ENCODE peak calls at places on chromosomes 3 and 15, in nine cellular contexts. D is Peyer's patch, E is heart left ventricle, O is A549, B is uterus, H is H1, Q is gastrocnemius medialis, C is breast epithelium, S is esophagus muscularis mucosa. A is an unnamed sample.

GRCh38 chr15:83904107-83904720 is 250.3 kb downstream of the ADAMTSL3 start:
- DNase-seq in D (no peak), E (no peak), O (no peak), B (peak; percentile 68), H (no peak), Q (no peak), C (no peak), S (no peak), A (peak; percentile 25)

GRCh38 chr3:123586131-123586530 is 1.3 kb upstream of the HACD2 start:
- DNase-seq in D (peak; percentile 28), E (no peak), O (peak; percentile 80), B (no peak), H (peak; percentile 62), Q (no peak), C (no peak), S (peak; percentile 90), A (peak; percentile 58)

GRCh38 chr15:35005933-35006332 is 17.8 kb upstream of the ZNF770 start:
- DNase-seq in D (no peak), E (no peak), O (no peak), B (no peak), H (no peak), Q (no peak), C (no peak), S (peak; percentile 60), A (no peak)

GRCh38 chr15:62344806-62345539 is 179.9 kb upstream of the C2CD4B start:
- DNase-seq in D (peak; percentile 32), E (peak; percentile 36), O (peak; percentile 91), B (peak; percentile 39), H (peak; percentile 75), Q (no peak), C (no peak), S (no peak), A (peak; percentile 65)

GRCh38 chr3:78277220-78277619 is 1237.3 kb downstream of the ROBO2 start:
- DNase-seq in D (no peak), E (no peak), O (no peak), B (no peak), H (no peak), Q (no peak), C (no peak), S (no peak), A (no peak)

GRCh38 chr15:65954289-65954741 is 85.0 kb downstream of the RAB11A start:
- DNase-seq in D (no peak), E (no peak), O (peak; percentile 35), B (no peak), H (peak; percentile 59), Q (no peak), C (no peak), S (no peak), A (no peak)

GRCh38 chr3:183807329-183807728 is 18.0 kb downstream of the MAP6D1 start:
- DNase-seq in D (no peak), E (no peak), O (no peak), B (no peak), H (no peak), Q (no peak), C (no peak), S (no peak), A (no peak)

GRCh38 chr15:50418041-50418583 is 6.1 kb upstream of the USP8 start:
- DNase-seq in D (no peak), E (no peak), O (peak; percentile 19), B (no peak), H (no peak), Q (no peak), C (no peak), S (no peak), A (no peak)

GRCh38 chr3:185712337-185712736 is 112.5 kb downstream of the IGF2BP2 start:
- DNase-seq in D (no peak), E (no peak), O (no peak), B (no peak), H (no peak), Q (no peak), C (no peak), S (no peak), A (no peak)

GRCh38 chr3:123635717-123636116 is 50.9 kb upstream of the HACD2 start:
- DNase-seq in D (no peak), E (no peak), O (no peak), B (peak; percentile 18), H (no peak), Q (no peak), C (no peak), S (no peak), A (no peak)

GRCh38 chr3:150556792-150557191 is 10.2 kb downstream of the EIF2A start:
- DNase-seq in D (no peak), E (no peak), O (no peak), B (no peak), H (no peak), Q (no peak), C (no peak), S (no peak), A (no peak)

GRCh38 chr3:138441742-138442141 is 7.3 kb downstream of the ESYT3 start:
- DNase-seq in D (no peak), E (no peak), O (no peak), B (no peak), H (no peak), Q (no peak), C (no peak), S (no peak), A (no peak)

GRCh38 chr3:126980266-126980811 is 2.6 kb upstream of the PLXNA1 start:
- DNase-seq in D (no peak), E (no peak), O (no peak), B (no peak), H (no peak), Q (no peak), C (no peak), S (no peak), A (no peak)

GRCh38 chr3:141401584-141402475 is 33.5 kb downstream of the ZBTB38 start:
- DNase-seq in D (peak; percentile 44), E (peak; percentile 71), O (peak; percentile 56), B (peak; percentile 60), H (peak; percentile 69), Q (peak; percentile 37), C (no peak), S (no peak), A (peak; percentile 62)

GRCh38 chr15:94324835-94325767 is 93.7 kb downstream of the MCTP2 start:
- DNase-seq in D (no peak), E (no peak), O (no peak), B (no peak), H (no peak), Q (no peak), C (no peak), S (no peak), A (no peak)

GRCh38 chr15:94323076-94323475 is 91.7 kb downstream of the MCTP2 start:
- DNase-seq in D (no peak), E (no peak), O (no peak), B (no peak), H (no peak), Q (no peak), C (no peak), S (no peak), A (no peak)

GRCh38 chr15:94324117-94324826 is 92.9 kb downstream of the MCTP2 start:
- DNase-seq in D (peak; percentile 28), E (no peak), O (peak; percentile 62), B (peak; percentile 37), H (peak; percentile 54), Q (peak; percentile 17), C (no peak), S (no peak), A (peak; percentile 61)

GRCh38 chr15:94317211-94317610 is 85.8 kb downstream of the MCTP2 start:
- DNase-seq in D (no peak), E (no peak), O (no peak), B (no peak), H (no peak), Q (no peak), C (no peak), S (no peak), A (no peak)

DNA sequence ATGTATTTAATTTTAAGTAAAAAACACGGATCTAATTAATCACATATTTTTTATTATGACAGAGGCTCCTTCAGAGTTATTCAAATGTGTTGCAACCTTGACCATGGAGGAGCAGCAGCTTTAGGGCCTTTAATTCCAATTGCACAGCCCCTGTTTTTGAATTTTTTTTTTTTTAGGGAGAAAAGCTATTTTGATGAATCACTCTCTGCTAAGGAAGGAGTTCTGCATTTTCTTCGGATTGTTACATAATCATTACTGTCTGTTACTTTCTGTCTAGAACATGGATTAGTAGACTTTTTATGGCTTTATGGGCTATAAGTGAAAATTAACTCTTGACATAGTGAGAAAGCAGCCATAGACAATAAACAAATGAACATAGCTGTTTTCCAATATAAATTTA is 90.8 kb downstream of the MCTP2 start:
- DNase-seq in D (no peak), E (no peak), O (no peak), B (no peak), H (no peak), Q (no peak), C (no peak), S (no peak), A (no peak)
- H3K27ac ChIP-seq in D (no peak overlapping the region), E (no peak overlapping the region), O (no peak overlapping the region), B (no peak overlapping the region), H (no peak overlapping the region), Q (no peak overlapping the region), C (no peak overlapping the region), S (no peak overlapping the region), A (no peak overlapping the region)

GRCh38 chr3:68964694-68965093 is 32.3 kb upstream of the TAFA4 start:
- DNase-seq in D (no peak), E (no peak), O (no peak), B (no peak), H (no peak), Q (no peak), C (no peak), S (no peak), A (no peak)
- TF ChIP-seq CTCF in D (no peak), E (no peak), O (no peak), B (no peak), H (no peak), Q (no peak), C (no peak), S (no peak), A (no peak)

GRCh38 chr3:157136647-157137387 is 23.1 kb downstream of the CCNL1 start:
- DNase-seq in D (no peak), E (no peak), O (no peak), B (no peak), H (no peak), Q (peak; percentile 57), C (no peak), S (no peak), A (no peak)

GRCh38 chr3:157135671-157136396 is 24.1 kb downstream of the CCNL1 start:
- DNase-seq in D (no peak), E (no peak), O (peak; percentile 51), B (peak; percentile 58), H (no peak), Q (no peak), C (no peak), S (no peak), A (peak; percentile 56)

GRCh38 chr3:157133434-157134320 is 26.3 kb downstream of the CCNL1 start:
- DNase-seq in D (no peak), E (no peak), O (no peak), B (no peak), H (no peak), Q (no peak), C (no peak), S (no peak), A (no peak)

GRCh38 chr3:157132936-157133335 is 27.0 kb downstream of the CCNL1 start:
- DNase-seq in D (no peak), E (no peak), O (no peak), B (no peak), H (no peak), Q (peak; percentile 43), C (no peak), S (no peak), A (no peak)

GRCh38 chr3:157134620-157135191 is 25.2 kb downstream of the CCNL1 start:
- DNase-seq in D (no peak), E (no peak), O (no peak), B (no peak), H (no peak), Q (peak; percentile 36), C (no peak), S (no peak), A (no peak)
- TF ChIP-seq POLR2A in D (peak; percentile 24), E (no peak), O (no peak), B (no peak), H (no peak), Q (no peak), C (no peak), S (no peak), A (no peak)

GRCh38 chr3:30227571-30228301 is 378.7 kb upstream of the TGFBR2 start:
- DNase-seq in D (no peak), E (no peak), O (peak; percentile 93), B (no peak), H (no peak), Q (no peak), C (no peak), S (no peak), A (no peak)
- H3K27ac ChIP-seq in D (no peak overlapping the region), E (peak overlapping the region; percentile 61), O (peak overlapping the region; percentile 92), B (peak overlapping the region; percentile 52), H (no peak overlapping the region), Q (no peak overlapping the region), C (peak overlapping the region; percentile 39), S (peak overlapping the region; percentile 29), A (no peak overlapping the region)